ENCODE peak calls at places on chromosomes 3 and 15, in four cellular contexts. P is tibial artery, G is heart right ventricle, M is OCI-LY7. T is an unnamed sample.

GRCh38 chr15:29568840-29569532 is 253.3 kb downstream of the TJP1 start:
- DNase-seq in G (no peak), P (no peak), M (peak; percentile 6), T (no peak)

GRCh38 chr3:121998588-121999473 is 23.2 kb downstream of the ILDR1 start:
- DNase-seq in P (no peak), M (no peak), G (no peak), T (no peak)

GRCh38 chr3:66407281-66408218 is 93.3 kb downstream of the LRIG1 start:
- DNase-seq in G (peak; percentile 82), M (peak; percentile 78), P (peak; percentile 80), T (peak; percentile 76)

GRCh38 chr3:195763248-195763830 is 42.6 kb downstream of the MUC20 start:
- DNase-seq in M (no peak), P (peak; percentile 56), G (no peak), T (no peak)

GRCh38 chr15:74786659-74787165 is 4.8 kb downstream of the CSK start:
- DNase-seq in P (no peak), M (peak; percentile 57), G (peak; percentile 48), T (no peak)

GRCh38 chr3:69091389-69092029 is 6.8 kb downstream of the ARL6IP5 start:
- DNase-seq in M (no peak), P (no peak), G (no peak), T (no peak)

GRCh38 chr3:43071313-43071893 is 34.5 kb downstream of the POMGNT2 start:
- DNase-seq in P (no peak), M (peak; percentile 5), G (no peak), T (no peak)

GRCh38 chr3:101646726-101647125 is 30.2 kb downstream of the ZBTB11 start:
- DNase-seq in P (no peak), G (no peak), M (no peak), T (no peak)

GRCh38 chr3:13535905-13536304 is 13.0 kb upstream of the FBLN2 start:
- DNase-seq in M (no peak), P (peak; percentile 64), G (no peak), T (no peak)

GRCh38 chr3:170634663-170635096 is 48.8 kb upstream of the SLC7A14 start:
- DNase-seq in M (peak; percentile 55), P (no peak), G (no peak), T (no peak)

GRCh38 chr3:24303057-24303754 is 191.4 kb downstream of the THRB start:
- DNase-seq in M (no peak), G (no peak), P (no peak), T (no peak)

GRCh38 chr3:53227993-53228885 is 27.6 kb downstream of the TKT start:
- DNase-seq in P (peak; percentile 44), M (no peak), G (no peak), T (no peak)

GRCh38 chr15:49718234-49718633 is 97.4 kb downstream of the DTWD1 start:
- DNase-seq in P (no peak), G (no peak), M (no peak), T (no peak)

GRCh38 chr15:45442497-45443135 is 64.3 kb upstream of the GATM start:
- DNase-seq in M (no peak), P (no peak), G (no peak), T (no peak)

GRCh38 chr15:58559904-58560588 is 128.3 kb downstream of the LIPC start:
- DNase-seq in M (no peak), P (no peak), G (no peak), T (no peak)

GRCh38 chr3:142904639-142905441 is 16.0 kb upstream of the PCOLCE2 start:
- DNase-seq in M (peak; percentile 10), G (no peak), P (no peak), T (no peak)

GRCh38 chr15:84810073-84810840 is 6.9 kb upstream of the ALPK3 start:
- DNase-seq in M (no peak), G (no peak), P (no peak), T (no peak)

GRCh38 chr3:170642882-170643601 is 57.2 kb upstream of the SLC7A14 start:
- DNase-seq in P (no peak), G (peak; percentile 44), M (no peak), T (no peak)

GRCh38 chr3:183172051-183172639 is 9.6 kb upstream of the LAMP3 start:
- DNase-seq in M (no peak), G (no peak), P (no peak), T (no peak)

GRCh38 chr15:42511010-42511396 is 15.6 kb downstream of the SNAP23 start:
- DNase-seq in P (no peak), M (no peak), G (no peak), T (no peak)

GRCh38 chr15:75578948-75579908 is at the start of gene PTPN9:
- DNase-seq in G (peak; percentile 83), M (peak; percentile 87), P (peak; percentile 88), T (peak; percentile 69)

GRCh38 chr15:75647370-75648155 is at the start of gene SNX33:
- DNase-seq in M (peak; percentile 13), G (peak; percentile 83), P (peak; percentile 93), T (peak; percentile 10)

GRCh38 chr3:19543212-19543841 is 390.7 kb downstream of the EFHB start:
- DNase-seq in G (no peak), P (no peak), M (peak; percentile 73), T (no peak)
- TF ChIP-seq CTCF in G (peak; percentile 62), P (peak; percentile 35), M (peak; percentile 97), T (no peak)

GRCh38 chr15:20351448-20351961 is 190.1 kb downstream of the GOLGA6L6 start:
- DNase-seq in G (no peak), P (peak; percentile 63), M (no peak), T (no peak)

GRCh38 chr15:20352241-20353200 is 189.1 kb downstream of the GOLGA6L6 start:
- DNase-seq in M (no peak), P (peak; percentile 63), G (no peak), T (no peak)

GRCh38 chr15:20348900-20349773 is 192.5 kb downstream of the GOLGA6L6 start:
- DNase-seq in P (peak; percentile 69), G (no peak), M (no peak), T (no peak)

GRCh38 chr15:20348291-20348899 is 193.2 kb downstream of the GOLGA6L6 start:
- DNase-seq in M (no peak), G (no peak), P (no peak), T (no peak)

GRCh38 chr15:20349774-20350498 is 191.7 kb downstream of the GOLGA6L6 start:
- DNase-seq in P (peak; percentile 66), M (no peak), G (no peak), T (no peak)
- H3K9me3 ChIP-seq in P (peaks cover 8% of the 10 kb centered on the region), M (no peaks in the 10 kb centered on the region), G (peaks cover 16% of the 10 kb centered on the region), T (no peaks in the 10 kb centered on the region)

DNA sequence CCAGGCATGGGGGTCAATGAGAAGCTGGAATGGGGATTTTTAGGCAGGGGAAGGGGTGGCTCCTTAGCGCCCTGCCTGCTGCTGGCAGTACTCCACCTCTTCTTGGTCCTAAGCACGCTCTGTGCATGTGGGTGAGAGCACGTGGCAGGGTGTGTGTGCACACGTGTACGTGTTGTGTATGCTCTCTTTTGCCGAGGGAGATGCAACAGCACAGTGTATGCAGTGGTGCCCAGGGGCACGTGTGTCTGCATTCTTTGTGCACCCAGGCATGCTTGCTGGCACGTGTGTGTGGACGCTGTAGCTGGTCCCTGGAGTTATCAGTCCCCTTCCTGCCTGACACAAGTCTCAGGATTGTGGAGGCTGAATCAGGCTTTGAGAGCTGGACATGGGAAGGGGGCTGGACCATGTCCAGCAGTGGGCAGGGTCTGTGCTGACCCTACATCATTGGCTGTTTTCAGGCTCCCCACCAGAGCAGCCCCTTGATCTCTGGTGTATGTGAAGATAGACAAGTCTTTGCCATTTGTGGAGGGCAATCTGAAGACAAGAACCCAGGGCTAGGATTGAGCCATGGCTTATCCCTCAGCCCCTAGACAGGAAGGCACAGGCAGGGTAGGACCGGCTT is 1.9 kb upstream of the CAMKV start:
- DNase-seq in P (no peak), M (no peak), G (no peak), T (no peak)
- H3K27ac ChIP-seq in P (no peak overlapping the region), M (no peak overlapping the region), G (no peak overlapping the region), T (no peak overlapping the region)

DNA sequence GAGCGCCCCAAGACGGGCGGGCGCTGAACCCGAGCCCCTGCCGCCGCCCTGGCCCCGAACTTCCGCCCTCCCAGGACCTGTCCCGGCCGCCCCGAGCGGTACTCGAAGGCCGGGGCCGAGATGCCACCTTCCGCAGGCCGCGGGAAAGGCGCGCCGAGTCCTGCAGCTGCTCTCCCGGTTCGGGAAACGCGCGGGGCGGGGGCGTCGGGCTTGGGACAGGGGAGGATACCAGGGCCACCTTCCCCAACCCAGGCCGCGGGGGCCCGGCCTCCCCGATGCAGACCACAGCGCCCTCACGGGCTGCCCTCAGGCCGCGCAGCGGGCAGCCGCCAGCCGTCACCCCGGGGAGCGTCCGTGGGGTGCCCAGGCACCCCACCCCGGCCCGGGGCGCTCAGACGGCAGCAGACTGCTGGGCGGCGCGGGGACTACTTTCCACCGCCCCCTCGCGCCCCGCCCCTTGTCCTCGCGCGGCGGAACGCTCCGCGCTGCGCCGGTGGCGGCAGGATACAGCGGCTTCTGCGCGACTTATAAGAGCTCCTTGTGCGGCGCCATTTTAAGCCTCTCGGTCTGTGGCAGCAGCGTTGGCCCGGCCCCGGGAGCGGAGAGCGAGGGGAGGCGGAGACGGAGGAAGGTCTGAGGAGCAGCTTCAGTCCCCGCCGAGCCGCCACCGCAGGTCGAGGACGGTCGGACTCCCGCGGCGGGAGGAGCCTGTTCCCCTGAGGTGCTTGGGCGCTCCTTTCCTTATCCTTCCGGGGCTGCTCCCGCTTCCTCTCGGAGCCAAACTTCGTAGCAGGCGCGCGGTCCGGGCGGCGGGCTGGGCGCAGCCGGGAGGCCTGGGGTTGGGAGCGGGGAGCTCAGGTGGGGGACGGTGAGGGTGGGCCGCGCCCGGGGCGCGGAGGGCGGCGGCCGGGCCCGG is at the start of gene CTNNB1:
- DNase-seq in M (peak; percentile 95), G (peak; percentile 93), P (peak; percentile 96), T (peak; percentile 93)
- TF ChIP-seq CTCF in M (no peak), G (peak; percentile 43), P (peak; percentile 19), T (no peak)

GRCh38 chr3:14976317-14976716 is 28.9 kb downstream of the NR2C2 start:
- DNase-seq in M (no peak), P (no peak), G (no peak), T (no peak)
- H3K9me3 ChIP-seq in M (no peaks in the 10 kb centered on the region), P (no peaks in the 10 kb centered on the region), G (no peaks in the 10 kb centered on the region), T (no peaks in the 10 kb centered on the region)

DNA sequence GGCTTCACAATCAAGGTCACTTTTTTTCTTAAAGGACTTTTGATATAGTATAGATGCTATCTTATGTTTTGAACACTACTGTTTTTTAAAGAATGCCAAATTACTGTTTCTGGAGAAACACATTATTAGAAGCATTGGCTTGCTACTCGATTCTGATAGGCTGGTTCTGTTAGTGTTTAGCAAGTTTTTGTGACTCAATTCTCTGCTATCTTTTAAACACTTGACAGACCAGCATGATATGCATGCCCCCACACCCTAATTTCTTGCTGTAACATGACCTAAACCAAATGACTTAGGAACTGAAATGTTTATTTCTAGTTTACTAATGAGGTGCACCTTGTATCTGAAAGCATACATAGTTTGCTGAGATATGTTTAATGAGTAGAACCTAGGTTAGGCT is 5.5 kb upstream of the IL20RB start:
- DNase-seq in G (no peak), P (no peak), M (no peak), T (no peak)
- H3K27ac ChIP-seq in G (no peak overlapping the region), P (no peak overlapping the region), M (no peak overlapping the region), T (no peak overlapping the region)

DNA sequence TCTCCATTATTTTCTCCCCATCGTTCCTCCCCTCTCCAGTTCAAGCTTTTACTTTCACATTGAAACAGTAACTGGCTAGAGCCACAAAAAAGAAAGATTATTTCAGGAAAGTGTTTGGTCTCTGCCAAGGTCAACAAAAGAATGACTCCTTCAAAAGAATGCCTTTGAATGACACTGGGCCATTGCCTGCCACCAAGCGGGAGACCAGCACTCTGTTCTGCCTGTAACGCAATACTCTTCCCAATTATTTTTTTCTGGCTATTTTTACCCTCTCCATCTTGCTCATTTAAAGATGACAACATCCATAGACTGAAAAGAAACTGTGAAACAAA is 37.3 kb downstream of the EHHADH start:
- DNase-seq in G (no peak), M (no peak), P (no peak), T (no peak)
- TF ChIP-seq CTCF in G (peak; percentile 15), M (no peak), P (no peak), T (no peak)

GRCh38 chr15:90513448-90513847 is 16.3 kb upstream of the CRTC3 start:
- DNase-seq in M (no peak), G (no peak), P (no peak), T (no peak)
- H3K9me3 ChIP-seq in M (no peaks in the 10 kb centered on the region), G (no peaks in the 10 kb centered on the region), P (no peaks in the 10 kb centered on the region), T (no peaks in the 10 kb centered on the region)